ENCODE peak calls at places on chromosome 18, in four cellular contexts. P is K562, X is WTC11, F is HepG2. U is an unnamed sample.

GRCh38 chr18:38406625-38407024 is 841.0 kb upstream of the CELF4 start:
- DNase-seq in P (no peak), X (no peak), F (no peak), U (no peak)

GRCh38 chr18:34978953-34979608 is 62.1 kb upstream of the MAPRE2 start:
- DNase-seq in P (peak; percentile 42), X (peak; percentile 14), F (peak; percentile 97), U (peak; percentile 87)

GRCh38 chr18:61531182-61531581 is 198.0 kb downstream of the CDH20 start:
- DNase-seq in P (no peak), X (no peak), F (no peak), U (no peak)

GRCh38 chr18:22347624-22348511 is 69.8 kb downstream of the CTAGE1 start:
- DNase-seq in P (no peak), X (peak; percentile 23), F (no peak), U (no peak)

GRCh38 chr18:58408665-58409064 is 220.2 kb downstream of the ALPK2 start:
- DNase-seq in P (no peak), X (no peak), F (peak; percentile 46), U (no peak)

GRCh38 chr18:37294951-37295350 is 270.6 kb downstream of the CELF4 start:
- DNase-seq in P (peak; percentile 76), X (peak; percentile 91), F (peak; percentile 15), U (peak; percentile 45)

GRCh38 chr18:35141077-35141476 is 99.8 kb upstream of the ZNF397 start:
- DNase-seq in P (no peak), X (no peak), F (no peak), U (no peak)

GRCh38 chr18:44943201-44943881 is 262.7 kb downstream of the SETBP1 start:
- DNase-seq in P (no peak), X (peak; percentile 55), F (no peak), U (no peak)

GRCh38 chr18:61887838-61888237 is 5.0 kb downstream of the RNF152 start:
- DNase-seq in P (no peak), X (no peak), F (no peak), U (no peak)

GRCh38 chr18:75521808-75522207 is 94.3 kb upstream of the SMIM21 start:
- DNase-seq in P (no peak), X (no peak), F (no peak), U (no peak)

GRCh38 chr18:36215577-36215976 is 28.3 kb downstream of the MOCOS start:
- DNase-seq in P (no peak), X (no peak), F (no peak), U (no peak)

GRCh38 chr18:10771053-10771709 is 245.4 kb downstream of the NAPG start:
- DNase-seq in P (no peak), X (no peak), F (no peak), U (no peak)

GRCh38 chr18:52700116-52700515 is 360.1 kb downstream of the DCC start:
- DNase-seq in P (no peak), X (no peak), F (no peak), U (no peak)

GRCh38 chr18:52700757-52701156 is 360.8 kb downstream of the DCC start:
- DNase-seq in P (no peak), X (no peak), F (peak; percentile 2), U (no peak)

GRCh38 chr18:52701219-52701935 is 361.4 kb downstream of the DCC start:
- DNase-seq in P (no peak), X (no peak), F (no peak), U (no peak)
- TF ChIP-seq NR3C1 in P (no peak), X (no peak), F (no peak), U (no peak)

DNA sequence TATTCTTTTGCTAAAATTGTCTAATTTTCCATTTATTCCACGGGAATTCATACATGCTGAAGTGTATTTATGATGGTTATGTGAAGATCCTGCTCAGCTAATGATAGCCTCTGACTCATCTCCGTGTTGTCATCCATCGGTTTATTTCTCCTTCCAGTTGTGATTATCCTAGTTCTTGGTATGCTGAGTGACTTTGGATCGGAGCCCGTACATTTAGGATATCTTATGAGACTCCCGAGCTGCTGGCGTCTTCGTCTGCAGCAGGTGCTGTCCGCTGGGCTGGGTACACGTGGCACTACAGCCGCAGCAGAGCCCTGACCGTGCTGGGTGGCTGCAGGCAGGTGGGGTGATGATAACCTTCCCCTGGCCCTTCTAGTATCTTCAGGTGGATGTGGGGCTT is 40.1 kb upstream of the GALR1 start:
- DNase-seq in P (no peak), X (no peak), F (no peak), U (no peak)
- TF ChIP-seq USF2 in P (no peak), X (no peak), F (no peak), U (no peak)

GRCh38 chr18:46542545-46542944 is 114.5 kb downstream of the LOXHD1 start:
- DNase-seq in P (no peak), X (no peak), F (no peak), U (no peak)
- TF ChIP-seq NR3C1 in P (no peak), X (no peak), F (no peak), U (no peak)

GRCh38 chr18:56233595-56233994 is 404.8 kb downstream of the TXNL1 start:
- DNase-seq in P (no peak), X (no peak), F (no peak), U (no peak)
- TF ChIP-seq USF2 in P (no peak), X (no peak), F (no peak), U (no peak)

GRCh38 chr18:23740105-23740830 is 51.0 kb downstream of the LAMA3 start:
- DNase-seq in P (no peak), X (no peak), F (no peak), U (no peak)
- TF ChIP-seq NR3C1 in P (no peak), X (no peak), F (no peak), U (no peak)

DNA sequence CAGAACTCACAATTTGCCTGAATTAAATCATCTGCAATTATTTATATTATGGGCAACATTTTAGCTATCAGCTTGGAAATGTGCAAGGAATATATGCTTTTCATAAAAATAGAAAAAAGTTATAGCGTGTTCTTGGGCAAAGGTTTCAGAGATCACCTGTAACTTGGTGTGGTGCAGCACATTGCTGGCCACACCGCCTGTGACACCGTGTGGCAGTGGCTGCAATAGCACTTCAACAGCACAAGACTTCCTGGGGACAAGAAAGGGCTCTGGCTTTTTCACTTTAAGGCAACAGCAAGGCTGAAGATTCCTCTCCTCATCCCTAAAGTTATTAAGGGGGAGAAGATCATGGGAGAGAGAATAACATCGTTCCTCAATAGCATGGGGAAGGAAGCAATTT is 14.8 kb upstream of the SERPINB3 start:
- DNase-seq in P (no peak), X (peak; percentile 50), F (no peak), U (no peak)
- TF ChIP-seq USF2 in P (no peak), X (no peak), F (no peak), U (no peak)

GRCh38 chr18:68763082-68763481 is 34.8 kb upstream of the CCDC102B start:
- DNase-seq in P (no peak), X (no peak), F (no peak), U (no peak)
- TF ChIP-seq NR3C1 in P (no peak), X (no peak), F (no peak), U (no peak)

DNA sequence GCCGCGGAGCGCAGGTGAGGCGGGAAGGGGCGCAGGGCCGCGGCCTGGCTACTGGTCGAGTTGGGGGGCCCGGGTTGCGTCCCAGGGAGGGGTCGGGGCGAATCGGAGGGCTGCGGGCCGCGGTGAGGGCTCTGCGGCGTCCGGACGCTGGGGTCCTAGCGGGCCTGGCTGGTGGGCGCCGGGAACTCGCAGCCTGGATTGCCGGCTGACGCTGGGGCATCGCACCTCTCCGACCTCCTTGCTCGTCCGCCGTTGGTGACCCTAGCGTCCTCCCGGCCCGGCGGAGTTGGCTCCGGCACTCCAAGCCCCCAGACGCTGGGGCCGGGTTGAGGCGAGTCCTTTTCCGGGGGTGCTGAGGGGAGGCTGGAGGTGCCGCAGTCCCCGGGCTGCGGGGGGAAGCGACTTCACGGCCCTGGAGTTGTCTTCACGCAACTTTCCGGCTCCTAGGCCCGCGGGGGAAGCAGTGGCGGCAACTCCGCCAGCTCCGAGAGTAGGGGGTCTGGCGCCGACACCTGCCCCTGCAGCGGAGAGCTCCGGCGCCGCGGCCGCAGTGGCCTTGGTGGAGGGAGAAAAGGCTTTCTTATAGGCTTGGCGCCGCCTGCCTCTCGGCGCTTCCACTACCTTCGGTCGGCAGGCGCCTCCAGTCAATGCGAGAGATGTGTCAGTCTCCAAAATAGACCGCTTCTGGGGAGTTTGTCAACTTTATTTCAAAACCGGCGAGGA is 70.3 kb downstream of the HAUS1 start:
- DNase-seq in P (no peak), X (peak; percentile 53), F (no peak), U (no peak)
- TF ChIP-seq USF2 in P (no peak), X (no peak), F (no peak), U (no peak)

GRCh38 chr18:48805826-48806535 is 144.8 kb downstream of the SMAD7 start:
- DNase-seq in P (no peak), X (peak; percentile 6), F (no peak), U (no peak)
- TF ChIP-seq NR3C1 in P (no peak), X (no peak), F (no peak), U (no peak)